ENCODE peak calls at places on chromosomes 13 and 19, in ten cellular contexts. One of them, this sample, is unnamed.

GRCh38 chr13:95553271-95553588 is 710 bp downstream of the CLDN10 start:
- DNase-seq in astrocyte: no peak
- DNase-seq in OCI-LY7: no peak
- DNase-seq in cardiac fibroblast: no peak
- DNase-seq in testis: no peak
- DNase-seq in lower leg skin: no peak
- DNase-seq in endothelial cell of umbilical vein: no peak
- DNase-seq in heart left ventricle: no peak
- DNase-seq in GM23338: peak; percentile 46
- DNase-seq in psoas muscle: no peak
- DNase-seq in this sample: no peak

GRCh38 chr19:21483589-21484170 is 21.7 kb upstream of the ZNF429 start:
- DNase-seq in endothelial cell of umbilical vein: no peak
- DNase-seq in OCI-LY7: peak; percentile 28
- DNase-seq in lower leg skin: peak; percentile 85
- DNase-seq in cardiac fibroblast: peak; percentile 19
- DNase-seq in testis: peak; percentile 85
- DNase-seq in GM23338: peak; percentile 91
- DNase-seq in heart left ventricle: peak; percentile 78
- DNase-seq in psoas muscle: peak; percentile 72
- DNase-seq in astrocyte: no peak
- DNase-seq in this sample: peak; percentile 6

GRCh38 chr13:50594276-50594970 is 249.1 kb downstream of the DLEU7 start:
- DNase-seq in lower leg skin: no peak
- DNase-seq in endothelial cell of umbilical vein: no peak
- DNase-seq in astrocyte: no peak
- DNase-seq in psoas muscle: no peak
- DNase-seq in heart left ventricle: no peak
- DNase-seq in testis: no peak
- DNase-seq in GM23338: peak; percentile 48
- DNase-seq in cardiac fibroblast: no peak
- DNase-seq in OCI-LY7: peak; percentile 98
- DNase-seq in this sample: no peak

GRCh38 chr13:110047511-110047910 is 259.4 kb downstream of the COL4A1 start:
- DNase-seq in cardiac fibroblast: peak; percentile 81
- DNase-seq in astrocyte: peak; percentile 99
- DNase-seq in GM23338: no peak
- DNase-seq in lower leg skin: no peak
- DNase-seq in testis: peak; percentile 30
- DNase-seq in OCI-LY7: no peak
- DNase-seq in heart left ventricle: no peak
- DNase-seq in psoas muscle: no peak
- DNase-seq in endothelial cell of umbilical vein: peak; percentile 35
- DNase-seq in this sample: peak; percentile 98

GRCh38 chr13:39232401-39232980 is 194.2 kb downstream of the NHLRC3 start:
- DNase-seq in astrocyte: no peak
- DNase-seq in lower leg skin: no peak
- DNase-seq in heart left ventricle: no peak
- DNase-seq in testis: no peak
- DNase-seq in psoas muscle: no peak
- DNase-seq in endothelial cell of umbilical vein: no peak
- DNase-seq in GM23338: no peak
- DNase-seq in cardiac fibroblast: no peak
- DNase-seq in OCI-LY7: no peak
- DNase-seq in this sample: no peak

GRCh38 chr13:24389506-24389905 is 80.1 kb downstream of the C1QTNF9 start:
- DNase-seq in GM23338: no peak
- DNase-seq in OCI-LY7: no peak
- DNase-seq in psoas muscle: no peak
- DNase-seq in cardiac fibroblast: no peak
- DNase-seq in heart left ventricle: no peak
- DNase-seq in testis: no peak
- DNase-seq in astrocyte: no peak
- DNase-seq in endothelial cell of umbilical vein: no peak
- DNase-seq in lower leg skin: no peak
- DNase-seq in this sample: no peak

GRCh38 chr13:24622481-24622880 is 57.7 kb upstream of the ATP12A start:
- DNase-seq in OCI-LY7: no peak
- DNase-seq in heart left ventricle: no peak
- DNase-seq in cardiac fibroblast: no peak
- DNase-seq in lower leg skin: no peak
- DNase-seq in GM23338: no peak
- DNase-seq in psoas muscle: no peak
- DNase-seq in testis: no peak
- DNase-seq in endothelial cell of umbilical vein: no peak
- DNase-seq in astrocyte: no peak
- DNase-seq in this sample: no peak

GRCh38 chr13:42752731-42753130 is 28.7 kb upstream of the FAM216B start:
- DNase-seq in heart left ventricle: no peak
- DNase-seq in endothelial cell of umbilical vein: no peak
- DNase-seq in OCI-LY7: no peak
- DNase-seq in GM23338: no peak
- DNase-seq in lower leg skin: no peak
- DNase-seq in testis: no peak
- DNase-seq in cardiac fibroblast: peak; percentile 22
- DNase-seq in psoas muscle: no peak
- DNase-seq in astrocyte: no peak
- DNase-seq in this sample: no peak

GRCh38 chr13:98350746-98351330 is 173.8 kb upstream of the RNF113B start:
- DNase-seq in heart left ventricle: no peak
- DNase-seq in GM23338: no peak
- DNase-seq in lower leg skin: peak; percentile 67
- DNase-seq in astrocyte: no peak
- DNase-seq in cardiac fibroblast: no peak
- DNase-seq in testis: no peak
- DNase-seq in OCI-LY7: no peak
- DNase-seq in psoas muscle: no peak
- DNase-seq in endothelial cell of umbilical vein: no peak
- DNase-seq in this sample: no peak

GRCh38 chr13:73058432-73058740 is 419 bp upstream of the KLF5 start:
- DNase-seq in astrocyte: no peak
- DNase-seq in heart left ventricle: no peak
- DNase-seq in testis: no peak
- DNase-seq in OCI-LY7: no peak
- DNase-seq in lower leg skin: no peak
- DNase-seq in endothelial cell of umbilical vein: no peak
- DNase-seq in psoas muscle: no peak
- DNase-seq in GM23338: no peak
- DNase-seq in cardiac fibroblast: no peak
- DNase-seq in this sample: no peak

GRCh38 chr13:43698009-43698408 is 88.8 kb downstream of the ENOX1 start:
- DNase-seq in astrocyte: no peak
- DNase-seq in heart left ventricle: no peak
- DNase-seq in GM23338: no peak
- DNase-seq in endothelial cell of umbilical vein: no peak
- DNase-seq in cardiac fibroblast: no peak
- DNase-seq in OCI-LY7: no peak
- DNase-seq in lower leg skin: no peak
- DNase-seq in psoas muscle: no peak
- DNase-seq in testis: no peak
- DNase-seq in this sample: no peak

GRCh38 chr13:91659583-91660415 is 261.4 kb downstream of the GPC5 start:
- DNase-seq in astrocyte: no peak
- DNase-seq in GM23338: no peak
- DNase-seq in heart left ventricle: no peak
- DNase-seq in endothelial cell of umbilical vein: no peak
- DNase-seq in psoas muscle: no peak
- DNase-seq in testis: no peak
- DNase-seq in cardiac fibroblast: no peak
- DNase-seq in lower leg skin: no peak
- DNase-seq in OCI-LY7: no peak
- DNase-seq in this sample: no peak

DNA sequence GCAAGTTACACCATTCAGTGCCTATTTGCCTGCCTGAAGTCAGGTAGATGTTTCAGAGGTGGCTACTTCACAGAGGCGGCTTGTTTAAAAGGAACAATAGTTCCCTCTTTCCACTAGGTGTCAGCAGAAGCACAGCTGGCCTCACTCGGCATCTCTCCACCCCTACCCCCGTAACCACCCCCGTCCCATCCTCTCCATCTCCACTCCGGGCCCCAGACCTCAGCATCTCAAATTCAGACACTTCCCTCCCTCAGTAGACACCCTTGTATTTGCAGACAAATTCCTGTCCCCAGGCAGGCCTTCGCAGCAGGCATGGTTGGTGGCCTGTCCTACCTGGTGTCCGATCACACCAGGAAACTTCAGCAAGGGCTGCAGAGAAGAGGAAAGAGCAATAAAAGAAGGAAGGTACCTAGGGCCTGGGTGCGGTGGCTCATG is 9.1 kb upstream of the DPP9 start:
- DNase-seq in cardiac fibroblast: peak; percentile 71
- DNase-seq in astrocyte: no peak
- DNase-seq in psoas muscle: peak; percentile 74
- DNase-seq in GM23338: peak; percentile 91
- DNase-seq in testis: peak; percentile 55
- DNase-seq in OCI-LY7: peak; percentile 85
- DNase-seq in endothelial cell of umbilical vein: peak; percentile 48
- DNase-seq in lower leg skin: no peak
- DNase-seq in heart left ventricle: no peak
- DNase-seq in this sample: peak; percentile 73
- TF ChIP-seq CTCF in cardiac fibroblast: peak; percentile 78
- TF ChIP-seq CTCF in astrocyte: peak; percentile 50
- TF ChIP-seq CTCF in psoas muscle: peak; percentile 75
- TF ChIP-seq CTCF in GM23338: peak; percentile 96
- TF ChIP-seq CTCF in testis: peak; percentile 65
- TF ChIP-seq CTCF in OCI-LY7: peak; percentile 88
- TF ChIP-seq CTCF in endothelial cell of umbilical vein: peak; percentile 44
- TF ChIP-seq CTCF in lower leg skin: no peak
- TF ChIP-seq CTCF in heart left ventricle: peak; percentile 76
- TF ChIP-seq CTCF in this sample: peak; percentile 71

GRCh38 chr19:10966809-10967208 is 6.0 kb downstream of the SMARCA4 start:
- DNase-seq in testis: no peak
- DNase-seq in lower leg skin: no peak
- DNase-seq in GM23338: no peak
- DNase-seq in endothelial cell of umbilical vein: no peak
- DNase-seq in cardiac fibroblast: no peak
- DNase-seq in psoas muscle: no peak
- DNase-seq in heart left ventricle: no peak
- DNase-seq in astrocyte: no peak
- DNase-seq in OCI-LY7: no peak
- DNase-seq in this sample: no peak

GRCh38 chr19:10964903-10965302 is 4.1 kb downstream of the SMARCA4 start:
- DNase-seq in OCI-LY7: no peak
- DNase-seq in astrocyte: no peak
- DNase-seq in endothelial cell of umbilical vein: no peak
- DNase-seq in testis: no peak
- DNase-seq in GM23338: no peak
- DNase-seq in cardiac fibroblast: no peak
- DNase-seq in lower leg skin: no peak
- DNase-seq in heart left ventricle: no peak
- DNase-seq in psoas muscle: no peak
- DNase-seq in this sample: no peak

GRCh38 chr19:10971107-10971715 is 10.4 kb downstream of the SMARCA4 start:
- DNase-seq in cardiac fibroblast: no peak
- DNase-seq in OCI-LY7: peak; percentile 49
- DNase-seq in testis: no peak
- DNase-seq in astrocyte: no peak
- DNase-seq in heart left ventricle: no peak
- DNase-seq in GM23338: no peak
- DNase-seq in psoas muscle: no peak
- DNase-seq in endothelial cell of umbilical vein: no peak
- DNase-seq in lower leg skin: no peak
- DNase-seq in this sample: no peak

GRCh38 chr19:10965398-10965797 is 4.6 kb downstream of the SMARCA4 start:
- DNase-seq in endothelial cell of umbilical vein: no peak
- DNase-seq in astrocyte: no peak
- DNase-seq in GM23338: no peak
- DNase-seq in heart left ventricle: no peak
- DNase-seq in OCI-LY7: no peak
- DNase-seq in cardiac fibroblast: no peak
- DNase-seq in psoas muscle: no peak
- DNase-seq in lower leg skin: no peak
- DNase-seq in testis: no peak
- DNase-seq in this sample: no peak

GRCh38 chr19:10968527-10969081 is 7.8 kb downstream of the SMARCA4 start:
- DNase-seq in lower leg skin: no peak
- DNase-seq in astrocyte: no peak
- DNase-seq in cardiac fibroblast: no peak
- DNase-seq in OCI-LY7: peak; percentile 98
- DNase-seq in heart left ventricle: no peak
- DNase-seq in psoas muscle: no peak
- DNase-seq in GM23338: no peak
- DNase-seq in testis: no peak
- DNase-seq in endothelial cell of umbilical vein: no peak
- DNase-seq in this sample: no peak
- TF ChIP-seq CTCF in lower leg skin: no peak
- TF ChIP-seq CTCF in astrocyte: no peak
- TF ChIP-seq CTCF in cardiac fibroblast: no peak
- TF ChIP-seq CTCF in OCI-LY7: no peak
- TF ChIP-seq CTCF in heart left ventricle: no peak
- TF ChIP-seq CTCF in psoas muscle: no peak
- TF ChIP-seq CTCF in GM23338: no peak
- TF ChIP-seq CTCF in testis: no peak
- TF ChIP-seq CTCF in endothelial cell of umbilical vein: no peak
- TF ChIP-seq CTCF in this sample: no peak

DNA sequence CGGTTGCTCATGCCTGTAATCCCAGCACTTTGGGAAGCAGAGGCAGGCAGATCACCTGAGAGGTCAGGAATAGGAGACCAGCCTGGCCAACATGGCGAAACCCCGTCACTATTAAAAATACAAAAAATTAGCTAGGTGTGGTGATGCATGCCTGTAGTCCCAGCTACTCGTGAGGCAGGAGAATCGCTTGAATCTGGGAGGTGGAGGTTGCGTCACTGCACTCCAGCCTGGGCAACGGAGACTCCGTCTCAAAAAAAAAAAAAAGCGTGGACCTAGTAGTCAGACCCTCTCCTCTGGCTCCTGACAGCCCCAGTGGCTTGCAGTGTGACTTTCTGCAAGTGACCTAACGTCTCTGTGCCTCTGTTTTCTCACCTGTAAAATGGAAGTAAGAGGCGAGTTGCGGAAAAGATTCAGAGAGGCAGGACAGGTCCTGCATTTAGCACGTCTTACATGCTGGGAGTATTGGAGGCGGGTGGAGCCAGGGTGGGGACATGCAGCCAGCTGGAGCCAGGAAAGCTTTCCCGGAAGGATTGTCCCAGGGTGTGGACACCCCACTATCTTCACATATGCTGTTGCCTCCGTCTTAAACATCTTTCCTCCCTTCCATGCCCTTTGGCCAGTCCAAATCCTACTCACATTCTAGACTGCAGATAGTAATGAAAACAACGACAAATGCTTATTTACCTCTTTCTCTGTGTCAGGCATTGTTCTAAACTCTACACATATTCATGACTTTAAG is 2.9 kb downstream of the TUBB4A start:
- DNase-seq in endothelial cell of umbilical vein: no peak
- DNase-seq in astrocyte: no peak
- DNase-seq in lower leg skin: no peak
- DNase-seq in OCI-LY7: no peak
- DNase-seq in psoas muscle: no peak
- DNase-seq in heart left ventricle: no peak
- DNase-seq in GM23338: no peak
- DNase-seq in testis: no peak
- DNase-seq in cardiac fibroblast: no peak
- DNase-seq in this sample: no peak
- TF ChIP-seq CTCF in endothelial cell of umbilical vein: no peak
- TF ChIP-seq CTCF in astrocyte: no peak
- TF ChIP-seq CTCF in lower leg skin: no peak
- TF ChIP-seq CTCF in OCI-LY7: no peak
- TF ChIP-seq CTCF in psoas muscle: no peak
- TF ChIP-seq CTCF in heart left ventricle: no peak
- TF ChIP-seq CTCF in GM23338: no peak
- TF ChIP-seq CTCF in testis: no peak
- TF ChIP-seq CTCF in cardiac fibroblast: no peak
- TF ChIP-seq CTCF in this sample: no peak

GRCh38 chr13:46173656-46174055 is 8.3 kb downstream of the LCP1 start:
- DNase-seq in endothelial cell of umbilical vein: no peak
- DNase-seq in testis: no peak
- DNase-seq in lower leg skin: no peak
- DNase-seq in cardiac fibroblast: no peak
- DNase-seq in heart left ventricle: no peak
- DNase-seq in OCI-LY7: peak; percentile 47
- DNase-seq in GM23338: no peak
- DNase-seq in psoas muscle: no peak
- DNase-seq in astrocyte: no peak
- DNase-seq in this sample: no peak
- TF ChIP-seq CTCF in endothelial cell of umbilical vein: no peak
- TF ChIP-seq CTCF in testis: no peak
- TF ChIP-seq CTCF in lower leg skin: no peak
- TF ChIP-seq CTCF in cardiac fibroblast: no peak
- TF ChIP-seq CTCF in heart left ventricle: no peak
- TF ChIP-seq CTCF in OCI-LY7: no peak
- TF ChIP-seq CTCF in GM23338: no peak
- TF ChIP-seq CTCF in psoas muscle: no peak
- TF ChIP-seq CTCF in astrocyte: no peak
- TF ChIP-seq CTCF in this sample: no peak

This sample was measured in fibroblast of pulmonary artery.